ENCODE peak calls at places on chromosomes 12 and 14, in seven cellular contexts. A is MM.1S; I is G401; M is NCI-H1105; K is NCI-H1436; T is stimulated activated naive CD4-positive, alpha-beta T cell; N is activated CD4-positive, alpha-beta T cell treated with anti-CD3 and anti-CD28 coated beads, Interleukin-2, amount 50 U/mL, for 4 hours. B is an unnamed sample.

GRCh38 chr12:53599579-53599978 is 26.6 kb downstream of the ATF7 start:
- DNase-seq in A (no peak), I (peak; percentile 25), M (no peak), K (no peak), T (no peak), N (no peak), B (no peak)

GRCh38 chr14:104143521-104144452 is 5.4 kb downstream of the KIF26A start:
- DNase-seq in A (no peak), I (no peak), M (no peak), K (no peak), T (no peak), N (no peak), B (no peak)

GRCh38 chr12:28578361-28578760 is 388.1 kb downstream of the CCDC91 start:
- DNase-seq in A (no peak), I (no peak), M (no peak), K (no peak), T (no peak), N (no peak), B (no peak)

GRCh38 chr14:24556756-24557155 is 19.3 kb downstream of the CTSG start:
- DNase-seq in A (peak; percentile 72), I (no peak), M (no peak), K (no peak), T (no peak), N (no peak), B (no peak)

GRCh38 chr12:55935742-55936151 is 4.8 kb downstream of the DGKA start:
- DNase-seq in A (no peak), I (peak; percentile 40), M (no peak), K (no peak), T (no peak), N (peak; percentile 36), B (no peak)

GRCh38 chr14:95507701-95508103 is 8.7 kb downstream of the SYNE3 start:
- DNase-seq in A (no peak), I (no peak), M (no peak), K (no peak), T (no peak), N (no peak), B (no peak)

GRCh38 chr12:80420075-80420474 is 24.0 kb upstream of the PTPRQ start:
- DNase-seq in A (no peak), I (no peak), M (no peak), K (no peak), T (no peak), N (no peak), B (no peak)

GRCh38 chr12:539540-540310 is 80.0 kb downstream of the B4GALNT3 start:
- DNase-seq in A (no peak), I (no peak), M (no peak), K (no peak), T (no peak), N (no peak), B (no peak)

GRCh38 chr12:3753549-3754284 is 808 bp upstream of the CRACR2A start:
- DNase-seq in A (no peak), I (no peak), M (no peak), K (no peak), T (no peak), N (no peak), B (no peak)

GRCh38 chr12:11433664-11434063 is 38.3 kb upstream of the PRB2 start:
- DNase-seq in A (no peak), I (no peak), M (no peak), K (no peak), T (no peak), N (no peak), B (no peak)

GRCh38 chr12:115871714-115872113 is 405.8 kb downstream of the MED13L start:
- DNase-seq in A (no peak), I (peak; percentile 1), M (peak; percentile 85), K (no peak), T (no peak), N (no peak), B (no peak)

GRCh38 chr14:20327005-20327869 is 5.8 kb downstream of the CCNB1IP1 start:
- DNase-seq in A (peak; percentile 33), I (peak; percentile 85), M (peak; percentile 47), K (peak; percentile 40), T (peak; percentile 3), N (no peak), B (no peak)

GRCh38 chr14:101527987-101528386 is 33.3 kb upstream of the DIO3 start:
- DNase-seq in A (no peak), I (no peak), M (no peak), K (no peak), T (no peak), N (no peak), B (no peak)

GRCh38 chr12:47766496-47767196 is 6.4 kb upstream of the SLC48A1 start:
- DNase-seq in A (no peak), I (no peak), M (no peak), K (no peak), T (no peak), N (no peak), B (no peak)

GRCh38 chr12:131390408-131391100 is 320.3 kb upstream of the SFSWAP start:
- DNase-seq in A (peak; percentile 8), I (peak; percentile 22), M (no peak), K (no peak), T (no peak), N (no peak), B (no peak)

GRCh38 chr12:45076417-45077031 is 25.6 kb upstream of the DBX2 start:
- DNase-seq in A (no peak), I (no peak), M (no peak), K (no peak), T (no peak), N (no peak), B (no peak)